ENCODE peak calls at places on chromosome 14, in four cellular contexts. One of them, this sample, is unnamed.

GRCh38 chr14:50846171-50846880 is 15.4 kb upstream of the NIN start:
- DNase-seq in COR-L47: no peak
- DNase-seq in T47D: no peak
- DNase-seq in upper lobe of right lung: no peak
- DNase-seq in this sample: no peak

GRCh38 chr14:68824517-68825347 is 31.9 kb upstream of the ZFP36L1 start:
- DNase-seq in upper lobe of right lung: peak
- DNase-seq in COR-L47: peak
- DNase-seq in T47D: peak
- DNase-seq in this sample: peak

GRCh38 chr14:92460541-92460915 is 53.1 kb upstream of the RIN3 start:
- DNase-seq in T47D: no peak
- DNase-seq in COR-L47: no peak
- DNase-seq in upper lobe of right lung: no peak
- DNase-seq in this sample: no peak

GRCh38 chr14:104375551-104376201 is 203.9 kb upstream of the C14orf180 start:
- DNase-seq in T47D: no peak
- DNase-seq in COR-L47: no peak
- DNase-seq in upper lobe of right lung: no peak
- DNase-seq in this sample: no peak

GRCh38 chr14:77498984-77499527 is 440 bp upstream of the ISM2 start:
- DNase-seq in T47D: peak
- DNase-seq in upper lobe of right lung: peak
- DNase-seq in COR-L47: no peak
- DNase-seq in this sample: peak

GRCh38 chr14:79254069-79254775 is 957.1 kb downstream of the DIO2 start:
- DNase-seq in T47D: no peak
- DNase-seq in upper lobe of right lung: no peak
- DNase-seq in COR-L47: no peak
- DNase-seq in this sample: no peak

GRCh38 chr14:73764881-73765280 is 50.7 kb upstream of the PNMA1 start:
- DNase-seq in T47D: peak
- DNase-seq in upper lobe of right lung: peak
- DNase-seq in COR-L47: no peak
- DNase-seq in this sample: peak

GRCh38 chr14:68704736-68705720 is 87.8 kb downstream of the ZFP36L1 start:
- DNase-seq in upper lobe of right lung: no peak
- DNase-seq in COR-L47: no peak
- DNase-seq in T47D: peak
- DNase-seq in this sample: no peak

GRCh38 chr14:76995279-76996035 is 33.1 kb downstream of the IRF2BPL start:
- DNase-seq in upper lobe of right lung: no peak
- DNase-seq in COR-L47: no peak
- DNase-seq in T47D: no peak
- DNase-seq in this sample: peak